ENCODE peak calls at places on chromosomes 16 and 17, in five cellular contexts. D, B, Z, F and A are unnamed samples.
A peak's percentile ranks its signal among the peaks of the same experiment; 100 is the strongest.

GRCh38 chr16:49287572-49287971 is 5.9 kb upstream of the CBLN1 start:
- DNase-seq in D (no peak), B (no peak), Z (no peak), F (no peak), A (no peak)

GRCh38 chr16:82440336-82440735 is 186.4 kb upstream of the CDH13 start:
- DNase-seq in D (no peak), B (no peak), Z (no peak), F (no peak), A (no peak)

GRCh38 chr16:86740817-86741799 is 162.8 kb downstream of the FOXL1 start:
- DNase-seq in D (peak; percentile 39), B (no peak), Z (no peak), F (peak; percentile 29), A (no peak)

GRCh38 chr17:71360301-71360700 is 760.5 kb upstream of the SOX9 start:
- DNase-seq in D (no peak), B (no peak), Z (no peak), F (no peak), A (no peak)

GRCh38 chr17:68592667-68593330 is 8.4 kb downstream of the FAM20A start:
- DNase-seq in D (no peak), B (no peak), Z (no peak), F (no peak), A (no peak)

GRCh38 chr16:12187939-12188673 is 211.6 kb downstream of the SNX29 start:
- DNase-seq in D (no peak), B (no peak), Z (no peak), F (peak; percentile 59), A (no peak)

GRCh38 chr16:86546638-86547013 is 8.4 kb downstream of the MTHFSD start:
- DNase-seq in D (no peak), B (no peak), Z (no peak), F (no peak), A (no peak)

GRCh38 chr17:41687828-41688640 is 651 bp upstream of the EIF1 start:
- DNase-seq in D (no peak), B (no peak), Z (no peak), F (peak; percentile 74), A (peak; percentile 48)

GRCh38 chr17:42618442-42619150 is 9.1 kb downstream of the TUBG1 start:
- DNase-seq in D (peak; percentile 58), B (peak; percentile 67), Z (peak; percentile 93), F (peak; percentile 82), A (peak; percentile 77)

GRCh38 chr17:21072623-21073278 is 29.9 kb upstream of the USP22 start:
- DNase-seq in D (no peak), B (no peak), Z (no peak), F (no peak), A (no peak)

GRCh38 chr16:66388350-66389139 is 22.1 kb downstream of the CDH5 start:
- DNase-seq in D (no peak), B (no peak), Z (no peak), F (no peak), A (no peak)

GRCh38 chr16:66389256-66390175 is 23.0 kb downstream of the CDH5 start:
- DNase-seq in D (no peak), B (no peak), Z (no peak), F (no peak), A (no peak)

GRCh38 chr16:66390346-66391108 is 24.0 kb downstream of the CDH5 start:
- DNase-seq in D (no peak), B (no peak), Z (no peak), F (no peak), A (no peak)

GRCh38 chr16:66395806-66396555 is 29.5 kb downstream of the CDH5 start:
- DNase-seq in D (no peak), B (no peak), Z (no peak), F (no peak), A (no peak)

DNA sequence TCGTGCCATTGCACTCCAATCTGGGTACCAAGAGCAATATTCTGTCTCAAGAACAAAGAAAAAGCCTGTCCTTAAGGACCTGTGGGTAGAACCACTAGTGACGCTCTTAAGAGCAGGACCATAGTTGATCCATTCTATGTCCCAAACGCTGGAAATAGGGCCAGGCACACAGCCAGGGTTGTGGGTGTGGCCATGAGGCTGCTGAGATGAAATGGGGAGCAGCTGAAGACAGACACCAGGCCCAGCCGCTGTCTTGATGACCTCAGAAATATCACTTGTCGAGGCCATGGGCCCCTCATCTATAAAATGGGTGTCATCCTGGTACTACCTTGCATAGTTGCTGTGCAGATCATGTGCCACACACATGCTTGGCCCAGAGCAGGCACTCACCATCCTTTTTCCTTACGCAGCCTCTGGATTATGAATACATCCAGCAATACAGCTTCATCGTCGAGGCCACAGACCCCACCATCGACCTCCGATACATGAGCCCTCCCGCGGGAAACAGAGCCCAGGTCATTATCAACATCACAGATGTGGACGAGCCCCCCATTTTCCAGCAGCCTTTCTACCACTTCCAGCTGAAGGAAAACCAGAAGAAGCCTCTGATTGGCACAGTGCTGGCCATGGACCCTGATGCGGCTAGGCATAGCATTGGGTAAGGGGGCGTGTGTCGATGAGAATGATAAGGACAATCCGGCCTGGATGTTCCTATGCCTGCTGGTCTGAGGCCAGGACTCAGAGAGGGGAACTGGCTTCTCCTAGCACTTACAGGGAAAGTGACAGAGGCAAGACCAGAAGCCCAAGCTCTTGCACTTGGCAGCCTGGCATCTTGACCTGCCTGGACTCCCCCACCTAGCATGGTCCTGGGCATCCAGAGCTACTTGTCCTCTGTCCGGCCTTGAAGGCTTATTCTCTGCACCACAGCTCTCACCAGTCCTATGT is 25.5 kb downstream of the CDH5 start:
- DNase-seq in D (no peak), B (no peak), Z (no peak), F (no peak), A (no peak)
- TF ChIP-seq POLR2A in D (no peak), B (no peak), Z (no peak), F (no peak), A (no peak)

DNA sequence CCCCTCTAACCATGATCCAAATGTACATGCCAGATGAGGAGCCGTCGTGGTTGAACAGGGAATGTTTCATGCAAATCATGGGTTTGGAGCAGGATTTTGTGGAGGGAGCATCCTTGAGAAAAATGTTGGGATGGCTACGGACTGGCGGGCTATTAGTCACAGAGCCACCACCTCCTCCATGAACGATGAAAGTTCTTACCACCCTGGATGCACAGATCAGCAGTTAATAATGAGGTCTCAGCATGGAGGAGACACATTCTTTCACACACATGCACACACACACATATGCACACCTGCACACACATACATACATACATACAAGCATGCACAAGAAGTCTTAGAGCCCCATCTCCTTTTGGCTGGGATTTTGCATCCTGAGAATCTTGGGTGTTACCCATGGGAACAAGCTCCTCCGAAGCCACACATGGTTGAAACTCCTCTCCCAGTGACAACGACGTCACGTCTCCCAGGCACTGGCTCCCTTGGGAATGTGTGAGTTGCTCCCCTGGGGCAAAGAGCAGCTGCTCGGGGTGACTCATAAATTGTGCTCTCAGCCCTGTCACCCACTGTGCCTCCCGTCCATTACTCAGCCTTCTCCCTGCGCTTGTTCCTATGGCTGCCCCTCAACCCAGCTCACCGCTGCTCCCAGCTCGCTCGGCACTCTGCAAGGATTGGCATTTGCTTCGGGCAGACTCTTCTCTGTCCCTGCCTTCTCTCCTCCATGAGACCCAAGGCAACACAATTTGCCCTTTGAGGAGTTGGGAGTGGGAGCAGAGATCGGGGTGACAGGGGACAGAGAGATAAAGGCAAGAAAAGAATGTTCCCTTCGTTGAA is 344.6 kb downstream of the SOX9 start:
- DNase-seq in D (peak; percentile 98), B (no peak), Z (peak; percentile 93), F (peak; percentile 89), A (no peak)
- TF ChIP-seq KDM1A in D (no peak), B (no peak), Z (no peak), F (no peak), A (no peak)

DNA sequence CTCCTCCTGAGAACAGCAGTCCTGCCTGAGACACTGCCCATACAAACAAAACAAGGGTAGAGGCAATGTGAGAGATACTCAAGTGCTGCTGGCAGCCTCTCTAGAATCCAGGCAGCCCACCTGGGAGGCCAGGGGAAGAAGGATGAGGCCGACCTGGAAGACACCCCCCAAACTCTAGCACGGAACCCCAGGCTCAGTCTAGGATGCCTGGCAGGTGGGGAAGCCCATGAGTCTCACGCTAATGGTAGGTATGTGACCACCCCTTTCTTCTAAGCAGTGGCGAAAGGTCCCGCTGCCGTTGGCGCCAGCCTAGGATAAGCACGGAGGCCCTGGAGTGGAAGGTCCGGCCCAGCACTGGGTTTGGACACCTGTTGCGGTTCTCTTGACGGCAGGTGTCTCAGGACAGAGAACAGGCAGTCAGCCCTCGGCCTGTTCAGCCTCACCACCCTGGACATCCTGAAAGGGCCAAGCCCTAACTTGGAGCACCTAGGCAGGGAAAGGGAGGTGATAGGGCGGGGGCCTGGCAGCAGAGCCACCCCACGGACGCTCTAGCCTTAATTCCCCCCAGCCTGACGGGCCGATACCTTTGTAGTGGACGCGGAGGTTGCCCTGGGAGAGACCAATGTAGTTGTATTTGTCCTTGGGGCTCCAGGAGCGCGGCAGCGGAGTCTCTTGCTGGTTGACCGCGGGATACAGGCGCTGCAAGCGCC is 487 bp downstream of the RANBP10 start:
- DNase-seq in D (no peak), B (no peak), Z (no peak), F (no peak), A (no peak)
- TF ChIP-seq POLR2A in D (no peak), B (no peak), Z (no peak), F (no peak), A (no peak)

DNA sequence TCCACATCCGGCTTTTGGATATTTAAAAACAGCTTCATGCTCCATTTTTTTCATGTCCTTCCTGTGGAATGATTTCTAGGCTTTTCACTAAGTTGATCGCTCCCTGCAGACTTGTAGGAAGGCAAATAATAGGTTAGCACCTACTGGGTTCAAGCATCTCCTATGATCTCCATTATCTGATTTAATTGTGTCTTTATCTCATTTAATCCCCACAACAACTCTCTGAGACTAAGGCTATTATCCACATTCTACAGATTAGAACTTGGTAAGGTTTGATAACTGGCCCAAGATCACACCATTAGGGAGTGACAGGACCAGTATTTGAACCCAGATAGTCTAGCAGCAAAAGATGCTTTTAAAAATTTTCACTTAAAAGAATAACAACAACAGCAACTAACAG is 46.2 kb upstream of the HOXB9 start:
- DNase-seq in D (no peak), B (no peak), Z (no peak), F (no peak), A (no peak)
- TF ChIP-seq KDM1A in D (no peak), B (no peak), Z (no peak), F (no peak), A (no peak)